ENCODE peak calls at places on chromosomes 12 and 14, in six cellular contexts. M is tibial nerve, W is upper lobe of left lung, K is A549, J is lower leg skin, S is adrenal gland. U is an unnamed sample.

GRCh38 chr12:44000309-44000952 is 164.6 kb downstream of the TMEM117 start:
- DNase-seq in M (no peak), W (no peak), K (peak; percentile 71), J (no peak), S (peak; percentile 53), U (no peak)

GRCh38 chr14:80278293-80279037 is 67.2 kb upstream of the DIO2 start:
- DNase-seq in M (peak; percentile 12), W (no peak), K (peak; percentile 9), J (no peak), S (no peak), U (peak; percentile 30)

GRCh38 chr14:26960049-26960688 is 362.3 kb upstream of the NOVA1 start:
- DNase-seq in M (no peak), W (no peak), K (no peak), J (no peak), S (no peak), U (no peak)

GRCh38 chr14:92408186-92408585 is 85.2 kb downstream of the SLC24A4 start:
- DNase-seq in M (no peak), W (no peak), K (no peak), J (no peak), S (no peak), U (no peak)

GRCh38 chr14:55600784-55601561 is 21.0 kb downstream of the KTN1 start:
- DNase-seq in M (no peak), W (no peak), K (peak; percentile 21), J (no peak), S (no peak), U (no peak)

GRCh38 chr14:60777856-60778578 is 43.5 kb downstream of the MNAT1 start:
- DNase-seq in M (no peak), W (no peak), K (peak; percentile 6), J (no peak), S (no peak), U (no peak)

GRCh38 chr14:99862111-99862510 is 68.9 kb downstream of the EML1 start:
- DNase-seq in M (no peak), W (no peak), K (no peak), J (no peak), S (no peak), U (no peak)

GRCh38 chr14:99062772-99063418 is 209.1 kb downstream of the BCL11B start:
- DNase-seq in M (no peak), W (no peak), K (no peak), J (no peak), S (peak; percentile 9), U (no peak)

GRCh38 chr14:79415726-79416125 is 795.6 kb downstream of the DIO2 start:
- DNase-seq in M (no peak), W (no peak), K (no peak), J (no peak), S (no peak), U (no peak)

GRCh38 chr14:54654600-54654999 is 87.7 kb downstream of the SAMD4A start:
- DNase-seq in M (no peak), W (no peak), K (no peak), J (no peak), S (no peak), U (no peak)

GRCh38 chr12:6953417-6954315 is 2.5 kb downstream of the PTPN6 start:
- DNase-seq in M (peak; percentile 76), W (no peak), K (no peak), J (no peak), S (no peak), U (peak; percentile 69)

GRCh38 chr12:12734054-12734453 is 16.9 kb downstream of the CDKN1B start:
- DNase-seq in M (no peak), W (no peak), K (no peak), J (no peak), S (no peak), U (no peak)

GRCh38 chr12:47017901-47018479 is 61.4 kb upstream of the PCED1B start:
- DNase-seq in M (no peak), W (no peak), K (peak; percentile 85), J (no peak), S (no peak), U (no peak)

DNA sequence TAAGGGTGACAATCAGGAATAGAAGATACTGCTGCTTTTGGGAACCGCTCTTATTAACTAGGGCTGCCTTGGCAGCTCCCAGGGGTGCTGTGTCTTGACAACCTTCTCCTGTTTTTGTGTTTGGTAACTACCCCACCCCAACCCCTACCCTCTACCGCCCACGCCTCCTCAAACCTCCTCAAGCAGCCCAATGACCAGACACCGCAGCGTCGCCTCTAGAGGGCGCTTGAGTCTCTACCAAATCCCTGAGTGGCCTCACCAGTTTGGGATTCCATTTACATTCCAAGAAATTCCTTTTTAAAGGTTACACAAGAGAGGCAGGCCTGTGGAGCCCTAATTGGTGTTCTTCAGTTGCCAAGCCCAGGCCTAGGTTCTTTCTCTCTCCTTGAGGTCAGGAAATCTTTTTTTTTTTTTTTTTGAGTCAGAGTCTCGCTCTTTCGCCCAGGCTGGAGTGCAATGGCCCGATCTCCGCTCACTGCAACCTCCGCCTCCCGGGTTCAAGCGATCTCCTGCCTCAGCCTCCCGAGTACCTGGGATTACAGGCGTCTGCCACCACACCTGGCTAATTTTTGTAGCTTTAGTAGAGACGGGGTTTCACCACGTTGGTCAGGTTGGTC is 72.4 kb upstream of the USP44 start:
- DNase-seq in M (peak; percentile 18), W (no peak), K (peak; percentile 95), J (peak; percentile 50), S (peak; percentile 87), U (peak; percentile 67)
- TF ChIP-seq CTCF in M (peak; percentile 57), W (peak; percentile 71), K (peak; percentile 74), J (no peak), S (peak; percentile 78), U (peak; percentile 63)

GRCh38 chr14:95302667-95303066 is 17.0 kb downstream of the CLMN start:
- DNase-seq in M (no peak), W (no peak), K (no peak), J (no peak), S (no peak), U (no peak)
- TF ChIP-seq POLR2A in M (no peak), W (no peak), K (no peak), J (no peak), S (no peak), U (no peak)

DNA sequence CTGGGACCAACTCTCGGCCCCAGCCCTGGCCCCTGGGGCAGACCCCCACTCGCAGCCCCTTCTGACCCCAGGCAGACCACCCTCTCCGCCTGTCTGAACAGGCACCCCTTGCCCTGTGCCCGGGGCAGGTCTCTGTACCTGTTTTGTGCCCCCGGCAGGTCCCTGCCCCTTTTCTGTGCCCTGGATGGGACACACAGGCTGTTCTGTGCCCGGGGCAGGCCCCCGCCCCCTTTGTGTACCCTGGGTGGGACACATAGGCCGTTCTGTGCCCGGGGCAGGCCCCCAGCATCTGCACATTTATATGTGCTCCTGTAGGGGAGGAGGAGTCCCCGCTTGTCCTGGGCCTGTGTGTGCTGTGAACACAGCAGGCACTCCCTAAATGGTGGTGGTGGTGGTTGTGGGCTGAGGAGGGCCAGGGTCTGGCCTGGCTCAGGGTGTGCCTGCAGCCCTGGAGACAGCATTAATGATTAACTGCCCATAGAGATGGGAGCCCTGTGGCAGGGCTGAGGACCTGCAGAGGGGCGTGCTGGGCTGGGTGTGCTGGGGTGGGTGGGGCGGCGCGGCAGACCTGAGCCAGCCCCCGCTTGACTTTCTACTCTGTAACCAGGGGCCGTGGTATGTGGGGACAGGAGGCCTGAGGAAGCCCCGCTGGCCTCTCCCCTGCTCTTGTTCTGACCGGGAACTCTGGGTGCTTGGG is 3.7 kb downstream of the FBRSL1 start:
- DNase-seq in M (no peak), W (peak; percentile 78), K (no peak), J (no peak), S (no peak), U (no peak)
- TF ChIP-seq CTCF in M (no peak), W (no peak), K (no peak), J (no peak), S (no peak), U (no peak)

GRCh38 chr12:109116611-109116949 is 193 bp downstream of the ACACB start:
- DNase-seq in M (no peak), W (no peak), K (no peak), J (no peak), S (no peak), U (no peak)

GRCh38 chr12:109114644-109115043 is 1.7 kb upstream of the ACACB start:
- DNase-seq in M (no peak), W (no peak), K (no peak), J (no peak), S (no peak), U (no peak)

GRCh38 chr12:109115404-109115757 is 1.0 kb upstream of the ACACB start:
- DNase-seq in M (no peak), W (no peak), K (no peak), J (no peak), S (no peak), U (no peak)

GRCh38 chr12:109113661-109114321 is 2.6 kb upstream of the ACACB start:
- DNase-seq in M (no peak), W (no peak), K (no peak), J (no peak), S (no peak), U (no peak)

DNA sequence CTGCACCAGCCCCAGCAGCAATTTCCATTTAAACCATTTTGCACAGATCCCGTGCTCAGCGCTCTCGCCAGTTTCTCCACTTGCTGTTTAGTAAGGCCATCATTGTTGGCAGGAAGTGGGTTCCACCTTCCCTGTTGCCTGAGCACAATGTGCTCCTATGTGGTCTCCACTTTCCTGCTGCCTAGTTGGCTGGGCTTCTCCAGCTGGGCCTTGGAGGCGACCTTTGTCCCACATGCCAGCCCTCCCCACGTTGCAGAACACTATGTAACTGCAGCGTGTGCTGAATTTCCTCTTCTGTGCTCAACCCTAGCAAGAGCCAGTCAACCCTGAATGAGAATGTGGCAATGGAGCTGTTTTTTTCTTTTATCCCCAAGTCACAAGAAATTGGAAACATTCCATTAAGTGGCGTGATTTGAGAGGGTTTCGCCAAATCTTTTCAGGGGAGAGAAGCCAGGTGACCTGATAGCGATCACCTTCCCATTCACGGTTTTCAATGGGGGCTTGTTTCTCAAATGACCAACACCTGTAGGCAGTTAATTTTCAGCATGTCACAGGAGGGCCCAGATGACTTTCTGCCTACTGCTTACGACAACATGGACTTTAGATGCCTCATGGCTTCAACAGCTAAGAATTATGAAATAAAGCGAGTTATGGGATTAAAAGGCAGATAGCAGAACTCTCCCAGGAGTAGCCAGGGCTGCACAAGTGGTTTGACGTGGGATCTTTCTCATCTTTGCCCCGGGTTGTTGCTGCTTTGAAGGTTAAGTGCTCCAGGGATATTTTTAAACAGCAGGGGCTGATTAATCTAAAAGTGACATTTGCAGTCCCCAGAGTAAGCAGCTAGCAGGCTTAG is at the start of gene ACACB:
- DNase-seq in M (peak; percentile 77), W (no peak), K (no peak), J (peak; percentile 75), S (peak; percentile 86), U (peak; percentile 70)
- TF ChIP-seq POLR2A in M (no peak), W (no peak), K (no peak), J (no peak), S (no peak), U (no peak)

GRCh38 chr14:72104011-72104613 is 171.9 kb downstream of the RGS6 start:
- DNase-seq in M (no peak), W (no peak), K (peak; percentile 6), J (no peak), S (no peak), U (no peak)
- TF ChIP-seq CTCF in M (no peak), W (peak; percentile 21), K (no peak), J (no peak), S (peak; percentile 19), U (peak; percentile 26)

GRCh38 chr12:104991565-104992128 is 5.5 kb downstream of the NOPCHAP1 start:
- DNase-seq in M (no peak), W (no peak), K (no peak), J (no peak), S (no peak), U (no peak)

GRCh38 chr12:104985206-104985605 is 910 bp upstream of the NOPCHAP1 start:
- DNase-seq in M (no peak), W (no peak), K (peak; percentile 29), J (no peak), S (no peak), U (no peak)

GRCh38 chr12:104990950-104991349 is 4.8 kb downstream of the NOPCHAP1 start:
- DNase-seq in M (no peak), W (no peak), K (no peak), J (no peak), S (no peak), U (no peak)

GRCh38 chr12:104986022-104986941 is at the start of gene NOPCHAP1:
- DNase-seq in M (peak; percentile 96), W (peak; percentile 95), K (peak; percentile 90), J (peak; percentile 93), S (peak; percentile 97), U (peak; percentile 94)
- TF ChIP-seq POLR2A in M (no peak), W (no peak), K (peak; percentile 98), J (no peak), S (no peak), U (no peak)